ENCODE peak calls at places on chromosomes 3 and 15, in seven cellular contexts. E is GM12891, N is K562, X is HepG2, W is GM12878, J is SK-N-SH, L is H1. S is an unnamed sample.

GRCh38 chr15:101427606-101428487 is 61.7 kb downstream of the PCSK6 start:
- DNase-seq in L (peak; percentile 45), W (no peak), J (no peak), E (no peak), X (no peak), N (no peak), S (no peak)

GRCh38 chr3:49500408-49501257 is 30.6 kb downstream of the DAG1 start:
- DNase-seq in J (no peak), E (no peak), X (peak; percentile 89), W (no peak), N (peak; percentile 27), L (no peak), S (no peak)

GRCh38 chr3:157618075-157618760 is 115.0 kb upstream of the VEPH1 start:
- DNase-seq in W (peak; percentile 12), X (peak; percentile 41), E (peak; percentile 6), L (no peak), J (peak; percentile 41), N (peak; percentile 65), S (no peak)

GRCh38 chr15:61049934-61050333 is 179.2 kb downstream of the RORA start:
- DNase-seq in X (peak; percentile 24), N (no peak), E (no peak), J (no peak), L (no peak), W (peak; percentile 17), S (no peak)

GRCh38 chr3:168859574-168859973 is 763.9 kb upstream of the GOLIM4 start:
- DNase-seq in N (no peak), X (no peak), J (no peak), L (no peak), E (no peak), W (no peak), S (no peak)

GRCh38 chr3:182129745-182130144 is 418.0 kb downstream of the SOX2 start:
- DNase-seq in J (no peak), L (no peak), X (no peak), N (no peak), W (no peak), E (no peak), S (no peak)

GRCh38 chr3:53941174-53941573 is 49.5 kb upstream of the SELENOK start:
- DNase-seq in X (no peak), W (no peak), J (no peak), E (no peak), N (no peak), L (no peak), S (no peak)

GRCh38 chr3:175070946-175071345 is 211.8 kb downstream of the NAALADL2 start:
- DNase-seq in L (no peak), N (no peak), J (no peak), W (no peak), E (no peak), X (no peak), S (no peak)

GRCh38 chr3:71305246-71306206 is 278.0 kb downstream of the FOXP1 start:
- DNase-seq in N (no peak), L (peak; percentile 62), J (no peak), W (no peak), E (no peak), X (peak; percentile 70), S (no peak)

GRCh38 chr3:27728195-27729087 is 6.3 kb upstream of the EOMES start:
- DNase-seq in W (no peak), N (peak; percentile 42), X (peak; percentile 29), L (peak; percentile 88), J (peak; percentile 48), E (no peak), S (no peak)

GRCh38 chr3:139629033-139629432 is 48.7 kb downstream of the NMNAT3 start:
- DNase-seq in J (no peak), X (peak; percentile 36), N (no peak), W (no peak), L (no peak), E (peak; percentile 17), S (peak; percentile 14)

GRCh38 chr3:143686638-143687197 is 161.6 kb downstream of the SLC9A9 start:
- DNase-seq in W (no peak), N (no peak), L (no peak), X (no peak), E (no peak), J (no peak), S (no peak)

GRCh38 chr15:76195506-76196285 is 115.6 kb downstream of the ETFA start:
- DNase-seq in W (no peak), J (no peak), E (no peak), L (no peak), X (peak; percentile 50), N (no peak), S (no peak)

GRCh38 chr3:48151807-48152427 is 36.3 kb downstream of the CDC25A start:
- DNase-seq in E (no peak), J (no peak), X (no peak), L (no peak), N (no peak), W (no peak), S (no peak)

GRCh38 chr3:16923112-16923511 is 38.4 kb downstream of the PLCL2 start:
- DNase-seq in L (no peak), E (no peak), W (no peak), X (no peak), N (no peak), J (no peak), S (no peak)

GRCh38 chr15:23642413-23643044 is 5.1 kb downstream of the MAGEL2 start:
- DNase-seq in N (peak; percentile 76), J (peak; percentile 81), W (no peak), L (peak; percentile 70), E (peak; percentile 53), X (peak; percentile 51), S (peak; percentile 25)

GRCh38 chr3:159114582-159114981 is 312.7 kb downstream of the MFSD1 start:
- DNase-seq in L (no peak), E (no peak), W (no peak), J (no peak), N (no peak), X (no peak), S (no peak)

GRCh38 chr3:47000922-47001730 is 21.7 kb downstream of the NBEAL2 start:
- DNase-seq in W (no peak), N (no peak), J (peak; percentile 15), X (no peak), L (no peak), E (no peak), S (no peak)

GRCh38 chr3:18386274-18386673 is 38.9 kb downstream of the SATB1 start:
- DNase-seq in N (no peak), E (no peak), J (no peak), X (no peak), W (no peak), L (no peak), S (no peak)

GRCh38 chr3:9196009-9196408 is 53.4 kb downstream of the SRGAP3 start:
- DNase-seq in W (no peak), X (no peak), L (peak; percentile 76), N (no peak), E (no peak), J (no peak), S (no peak)

GRCh38 chr3:195184716-195185421 is 86.1 kb downstream of the XXYLT1 start:
- DNase-seq in E (no peak), N (no peak), J (no peak), W (no peak), L (no peak), X (no peak), S (no peak)

DNA sequence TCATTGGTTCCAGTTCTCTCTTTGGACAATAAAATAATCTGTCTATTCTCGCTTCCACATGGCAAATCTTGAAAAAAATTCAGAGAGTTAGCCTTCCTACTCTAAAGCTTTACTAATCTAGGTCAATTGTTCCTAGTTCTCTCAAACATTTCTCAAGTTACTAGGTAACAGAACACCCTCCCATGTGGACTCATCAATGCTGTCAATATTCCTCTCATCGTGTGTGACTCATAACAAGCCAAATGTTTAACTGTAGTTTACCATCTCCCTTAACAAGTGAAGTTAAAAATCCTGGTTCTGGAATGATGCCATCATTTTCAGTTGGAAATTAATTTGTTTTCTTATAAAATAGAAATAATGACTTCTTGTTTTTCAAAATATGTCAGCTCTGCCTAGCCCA is 438.6 kb downstream of the ROBO1 start:
- DNase-seq in J (no peak), N (no peak), W (no peak), X (no peak), L (no peak), E (no peak), S (no peak)
- TF ChIP-seq TAF1 in J (no peak), N (no peak), W (no peak), X (no peak), L (no peak), E (no peak), S (no peak)

GRCh38 chr3:129359102-129359461 is 69.4 kb downstream of the EFCAB12 start:
- DNase-seq in J (peak; percentile 50), E (no peak), X (no peak), L (no peak), N (no peak), W (no peak), S (no peak)
- TF ChIP-seq TAF1 in J (no peak), E (no peak), X (no peak), L (no peak), N (no peak), W (no peak), S (no peak)

GRCh38 chr15:84671211-84671610 is 13.2 kb upstream of the NMB start:
- DNase-seq in L (no peak), J (no peak), E (no peak), N (no peak), W (no peak), X (no peak), S (no peak)
- TF ChIP-seq TAF1 in L (no peak), J (no peak), E (no peak), N (no peak), W (no peak), X (no peak), S (no peak)

GRCh38 chr15:32866486-32867312 is 148.9 kb downstream of the GREM1 start:
- DNase-seq in E (no peak), X (peak; percentile 33), N (no peak), J (no peak), L (no peak), W (no peak), S (no peak)
- TF ChIP-seq TAF1 in E (no peak), X (no peak), N (no peak), J (no peak), L (no peak), W (no peak), S (no peak)

DNA sequence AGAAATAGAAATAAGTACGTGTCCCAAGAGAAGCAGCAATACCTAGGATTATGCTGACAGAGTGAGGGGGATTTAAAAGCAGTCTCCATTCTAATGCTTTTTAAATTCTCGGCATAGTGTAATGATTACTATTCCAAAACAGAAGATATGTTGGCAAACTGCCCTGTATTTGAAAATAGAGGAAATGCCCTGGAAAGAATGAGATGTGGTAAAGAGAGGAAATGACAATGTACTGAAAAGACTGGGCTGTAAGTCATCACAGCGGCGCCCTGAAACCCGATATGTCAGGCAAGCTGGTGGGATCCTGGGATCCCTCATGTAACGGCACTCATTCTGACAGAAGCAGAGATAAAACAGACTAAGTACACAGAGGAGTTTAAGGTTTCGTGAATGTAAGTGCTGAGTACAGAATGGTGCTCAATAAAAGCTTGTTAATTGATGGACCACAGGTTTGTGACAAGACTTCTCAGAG is 91.2 kb downstream of the NFKBIZ start:
- DNase-seq in X (no peak), N (no peak), L (no peak), W (no peak), E (no peak), J (peak; percentile 64), S (no peak)
- TF ChIP-seq TAF1 in X (no peak), N (no peak), L (no peak), W (no peak), E (peak; percentile 30), J (peak; percentile 63), S (no peak)

GRCh38 chr15:25862469-25863066 is 559 bp downstream of the ATP10A start:
- DNase-seq in J (no peak), L (peak; percentile 68), E (no peak), X (no peak), N (no peak), W (no peak), S (no peak)
- TF ChIP-seq TAF1 in J (no peak), L (no peak), E (no peak), X (no peak), N (no peak), W (no peak), S (no peak)

GRCh38 chr3:4497884-4498283 is 4.7 kb downstream of the ITPR1 start:
- DNase-seq in E (no peak), J (no peak), X (no peak), N (no peak), L (no peak), W (no peak), S (no peak)
- TF ChIP-seq TAF1 in E (no peak), J (no peak), X (no peak), N (no peak), L (no peak), W (no peak), S (no peak)

S was measured in GM12892.